ENCODE peak calls at places on chromosomes 1 and 21, in five cellular contexts. B, Y, N, W and L are unnamed samples.

GRCh38 chr1:5596651-5597050 is 395.6 kb downstream of the NPHP4 start:
- DNase-seq in B (no peak), W (no peak), N (no peak), Y (no peak), L (no peak)

GRCh38 chr1:26991310-26992116 is 2.0 kb upstream of the TRNP1 start:
- DNase-seq in W (no peak), N (no peak), Y (peak), B (peak), L (no peak)

GRCh38 chr21:44985441-44986401 is 45.9 kb downstream of the SLX9 start:
- DNase-seq in N (no peak), W (no peak), B (no peak), Y (no peak), L (no peak)

GRCh38 chr1:230537456-230537855 is 104.8 kb upstream of the COG2 start:
- DNase-seq in Y (no peak), W (no peak), N (peak), B (peak), L (peak)

GRCh38 chr1:21200767-21201166 is 24.1 kb upstream of the EIF4G3 start:
- DNase-seq in W (no peak), B (no peak), Y (no peak), N (no peak), L (no peak)

GRCh38 chr1:44643721-44644330 is 30.5 kb downstream of the TMEM53 start:
- DNase-seq in B (no peak), N (no peak), Y (no peak), W (no peak), L (no peak)

GRCh38 chr1:70990460-70991253 is 57.0 kb downstream of the PTGER3 start:
- DNase-seq in B (no peak), N (no peak), W (no peak), Y (no peak), L (no peak)

GRCh38 chr1:94757931-94758330 is 62.2 kb upstream of the SLC44A3 start:
- DNase-seq in W (no peak), B (no peak), Y (no peak), N (no peak), L (peak)

GRCh38 chr21:26965567-26966359 is 1.1 kb downstream of the ADAMTS5 start:
- DNase-seq in B (no peak), W (no peak), N (peak), Y (no peak), L (peak)

GRCh38 chr1:73065585-73065984 is 783.2 kb upstream of the NEGR1 start:
- DNase-seq in W (no peak), B (no peak), N (no peak), Y (no peak), L (peak)

GRCh38 chr1:154714638-154715037 is 106.7 kb upstream of the ADAR start:
- DNase-seq in B (no peak), Y (peak), N (no peak), W (no peak), L (no peak)

DNA sequence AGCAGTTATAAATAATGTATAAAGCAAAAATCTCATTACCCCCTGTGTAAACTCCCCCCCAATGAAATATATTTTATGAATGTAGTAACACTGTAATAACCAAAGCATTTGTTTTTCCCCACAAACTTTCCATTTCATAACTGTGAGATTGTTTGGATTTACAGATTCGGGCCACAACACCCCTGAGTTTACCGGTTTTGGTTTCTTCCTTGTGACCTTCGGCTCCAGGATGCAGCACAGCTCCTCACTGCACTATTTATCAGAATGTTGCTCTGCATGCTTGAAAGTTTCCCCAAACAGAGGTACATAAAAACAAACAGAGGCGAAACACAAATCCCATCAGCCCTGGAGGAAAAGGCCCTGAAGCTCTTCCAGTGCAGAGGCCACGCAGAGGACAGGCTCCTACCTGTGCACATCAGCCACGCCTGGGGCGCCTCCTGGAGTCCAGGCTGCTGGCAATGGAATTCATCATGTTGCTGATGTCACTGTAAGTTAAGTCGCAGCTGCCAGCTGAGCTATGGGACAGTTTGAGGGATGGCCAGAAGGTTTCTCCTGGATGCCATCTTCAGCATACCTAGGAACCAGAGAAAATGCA is 122.0 kb downstream of the LMO4 start:
- DNase-seq in B (peak), W (peak), N (no peak), Y (peak), L (peak)
- TF ChIP-seq ATF2 in B (no peak), W (no peak), N (no peak), Y (no peak), L (no peak)

GRCh38 chr1:158285756-158286241 is 3.9 kb upstream of the CD1C start:
- DNase-seq in Y (no peak), N (peak), W (peak), B (no peak), L (no peak)
- TF ChIP-seq CREB1 in Y (no peak), N (no peak), W (peak), B (no peak), L (no peak)

DNA sequence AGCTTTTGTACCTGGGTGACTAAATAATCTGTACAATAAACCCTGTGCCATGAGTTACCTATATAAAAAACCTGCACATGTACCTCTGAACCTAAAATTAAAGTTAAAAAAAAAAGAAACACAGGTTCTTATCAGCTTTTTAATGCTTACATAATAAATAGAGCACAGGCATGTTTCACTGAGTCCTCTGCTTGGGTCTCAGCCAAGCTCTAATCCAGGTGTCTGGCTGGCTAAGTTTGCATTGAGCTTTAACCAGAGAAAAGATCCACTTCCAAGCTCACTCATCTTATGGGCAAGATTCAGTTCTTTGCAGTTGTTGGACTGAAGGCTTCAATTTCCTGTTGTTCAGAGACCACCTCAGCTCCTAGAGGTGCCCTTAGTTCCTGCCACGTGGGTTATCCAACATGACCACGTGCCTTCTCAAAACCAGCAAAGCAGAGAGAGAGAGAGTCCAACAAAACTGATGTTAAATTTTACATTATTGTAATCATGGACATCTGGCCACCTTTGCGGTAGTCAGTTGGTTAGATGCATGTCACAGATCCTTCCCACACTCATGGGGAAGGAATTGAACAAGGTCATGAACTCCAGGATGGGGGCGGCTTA is 68.2 kb upstream of the TMPRSS2 start:
- DNase-seq in N (no peak), Y (no peak), W (no peak), B (no peak), L (no peak)
- TF ChIP-seq ATF2 in N (no peak), Y (no peak), W (no peak), B (no peak), L (no peak)

GRCh38 chr1:173329747-173330146 is 122.6 kb upstream of the TNFSF4 start:
- DNase-seq in Y (no peak), B (no peak), W (no peak), N (no peak), L (no peak)
- TF ChIP-seq CREB1 in Y (no peak), B (no peak), W (no peak), N (no peak), L (no peak)

GRCh38 chr1:118981436-118981835 is 6.7 kb downstream of the TBX15 start:
- DNase-seq in Y (no peak), B (no peak), N (no peak), W (no peak), L (no peak)

GRCh38 chr1:118977591-118977990 is 10.6 kb downstream of the TBX15 start:
- DNase-seq in B (no peak), N (no peak), Y (no peak), W (no peak), L (no peak)

GRCh38 chr1:118982281-118982680 is 5.9 kb downstream of the TBX15 start:
- DNase-seq in Y (no peak), B (no peak), N (no peak), W (no peak), L (no peak)

GRCh38 chr1:118978914-118979701 is 9.0 kb downstream of the TBX15 start:
- DNase-seq in W (no peak), B (no peak), N (no peak), Y (no peak), L (no peak)

DNA sequence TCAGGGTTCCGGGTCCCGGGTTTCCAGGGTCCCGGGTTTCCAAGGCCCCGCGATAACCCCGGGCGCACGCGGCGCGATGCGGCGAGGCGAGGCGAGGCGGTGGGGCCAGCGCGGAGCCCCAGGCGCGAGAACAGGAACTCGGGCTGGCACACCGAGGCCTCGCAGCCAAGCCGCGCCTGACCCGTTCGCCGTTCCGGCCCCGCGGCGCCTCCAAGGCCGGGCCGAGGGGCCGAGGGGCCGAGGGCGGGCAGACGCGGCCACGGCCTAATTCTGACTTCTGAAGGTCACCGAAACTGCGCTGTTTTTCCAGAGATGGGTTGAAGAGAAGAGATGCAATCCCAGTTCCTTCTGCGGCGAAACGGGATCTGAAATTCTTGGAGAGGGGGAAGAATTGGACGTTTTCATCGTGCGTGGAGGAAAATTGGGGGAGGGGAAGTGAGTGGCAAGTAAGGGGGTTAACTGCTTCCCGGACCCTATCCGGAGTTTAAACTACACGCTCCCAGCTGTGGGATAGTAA is 8.3 kb downstream of the TBX15 start:
- DNase-seq in W (no peak), Y (no peak), B (no peak), N (peak), L (peak)
- TF ChIP-seq ATF2 in W (no peak), Y (no peak), B (no peak), N (no peak), L (no peak)